ENCODE peak calls at places on chromosomes 11 and 22, in seven cellular contexts. R, H, F, A, Y, L and B are unnamed samples.

GRCh38 chr11:3154001-3154599 is 11.0 kb downstream of the OSBPL5 start:
- DNase-seq in R (no peak), H (no peak), F (no peak), A (no peak), Y (no peak), L (peak), B (no peak)

GRCh38 chr11:19810852-19811251 is 98.2 kb downstream of the NAV2 start:
- DNase-seq in R (peak), H (no peak), F (no peak), A (no peak), Y (no peak), L (no peak), B (no peak)

GRCh38 chr22:48948575-48949170 is 879.0 kb downstream of the BRD1 start:
- DNase-seq in R (no peak), H (no peak), F (no peak), A (no peak), Y (no peak), L (no peak), B (no peak)

GRCh38 chr11:3225159-3225758 is 6.6 kb upstream of the MRGPRG start:
- DNase-seq in R (no peak), H (no peak), F (no peak), A (no peak), Y (no peak), L (no peak), B (no peak)

GRCh38 chr11:65571940-65572339 is 398 bp upstream of the FAM89B start:
- DNase-seq in R (peak), H (peak), F (no peak), A (peak), Y (peak), L (no peak), B (peak)

GRCh38 chr11:313787-314547 is at the start of gene IFITM1:
- DNase-seq in R (peak), H (no peak), F (no peak), A (peak), Y (no peak), L (peak), B (no peak)

GRCh38 chr11:119699227-119699626 is 29.8 kb downstream of the NECTIN1 start:
- DNase-seq in R (no peak), H (no peak), F (no peak), A (no peak), Y (peak), L (peak), B (no peak)

GRCh38 chr22:30472994-30473720 is 1.3 kb upstream of the SEC14L3 start:
- DNase-seq in R (no peak), H (no peak), F (no peak), A (no peak), Y (no peak), L (no peak), B (no peak)

GRCh38 chr11:33941637-33942160 is 49.8 kb upstream of the LMO2 start:
- DNase-seq in R (peak), H (no peak), F (no peak), A (peak), Y (peak), L (peak), B (no peak)

GRCh38 chr22:36352775-36353507 is 34.8 kb downstream of the MYH9 start:
- DNase-seq in R (peak), H (no peak), F (no peak), A (no peak), Y (no peak), L (peak), B (no peak)

GRCh38 chr22:25780673-25781072 is 38.7 kb downstream of the MYO18B start:
- DNase-seq in R (no peak), H (no peak), F (no peak), A (no peak), Y (peak), L (no peak), B (peak)

GRCh38 chr11:1072116-1072820 is 2.4 kb upstream of the MUC2 start:
- DNase-seq in R (peak), H (no peak), F (no peak), A (peak), Y (no peak), L (peak), B (no peak)

GRCh38 chr11:27837895-27838563 is 137.8 kb upstream of the BDNF start:
- DNase-seq in R (no peak), H (no peak), F (no peak), A (no peak), Y (no peak), L (no peak), B (no peak)

GRCh38 chr22:46001046-46001425 is 24.1 kb upstream of the WNT7B start:
- DNase-seq in R (no peak), H (no peak), F (no peak), A (no peak), Y (peak), L (no peak), B (no peak)

GRCh38 chr11:116579857-116580727 is 192.7 kb downstream of the BUD13 start:
- DNase-seq in R (no peak), H (no peak), F (no peak), A (no peak), Y (no peak), L (no peak), B (no peak)

GRCh38 chr11:88555829-88556202 is 218.3 kb upstream of the CTSC start:
- DNase-seq in R (peak), H (no peak), F (no peak), A (no peak), Y (no peak), L (no peak), B (no peak)

GRCh38 chr11:63629426-63629825 is 15.2 kb upstream of the PLAAT3 start:
- DNase-seq in R (no peak), H (no peak), F (no peak), A (no peak), Y (no peak), L (no peak), B (no peak)

GRCh38 chr11:116603783-116604323 is 168.9 kb downstream of the BUD13 start:
- DNase-seq in R (no peak), H (no peak), F (no peak), A (no peak), Y (no peak), L (no peak), B (no peak)

GRCh38 chr11:64747961-64748715 is 4.2 kb upstream of the RASGRP2 start:
- DNase-seq in R (no peak), H (no peak), F (no peak), A (no peak), Y (no peak), L (peak), B (no peak)

GRCh38 chr11:59199546-59200420 is 12.9 kb downstream of the MPEG1 start:
- DNase-seq in R (no peak), H (no peak), F (no peak), A (no peak), Y (no peak), L (no peak), B (no peak)

GRCh38 chr11:134780486-134781155 is 368.6 kb upstream of the B3GAT1 start:
- DNase-seq in R (no peak), H (no peak), F (no peak), A (no peak), Y (no peak), L (no peak), B (no peak)

GRCh38 chr11:74278721-74279148 is 32.7 kb downstream of the P4HA3 start:
- DNase-seq in R (peak), H (peak), F (no peak), A (no peak), Y (no peak), L (peak), B (no peak)

GRCh38 chr11:113289341-113290187 is 24.8 kb upstream of the TTC12 start:
- DNase-seq in R (peak), H (peak), F (peak), A (peak), Y (peak), L (no peak), B (peak)

GRCh38 chr22:46104170-46104880 is 46.0 kb upstream of the PPARA start:
- DNase-seq in R (no peak), H (no peak), F (peak), A (no peak), Y (peak), L (no peak), B (no peak)

GRCh38 chr11:13629752-13630151 is 38.7 kb upstream of the FAR1 start:
- DNase-seq in R (no peak), H (no peak), F (no peak), A (no peak), Y (no peak), L (no peak), B (no peak)

GRCh38 chr22:32567544-32567943 is 92.9 kb downstream of the FBXO7 start:
- DNase-seq in R (no peak), H (no peak), F (no peak), A (no peak), Y (no peak), L (no peak), B (no peak)

GRCh38 chr11:79510948-79511347 is 70.1 kb upstream of the TENM4 start:
- DNase-seq in R (no peak), H (no peak), F (no peak), A (no peak), Y (peak), L (no peak), B (peak)

GRCh38 chr11:119100960-119101349 is 698 bp downstream of the DPAGT1 start:
- DNase-seq in R (no peak), H (no peak), F (no peak), A (no peak), Y (no peak), L (no peak), B (no peak)

GRCh38 chr11:110455718-110456117 is 26.0 kb downstream of the FDX1 start:
- DNase-seq in R (no peak), H (no peak), F (no peak), A (no peak), Y (no peak), L (no peak), B (no peak)